ENCODE peak calls at places on chromosomes 2 and 18, in four cellular contexts. One of them, this sample, is unnamed.

GRCh38 chr2:12303181-12304030 is 413.3 kb upstream of the TRIB2 start:
- DNase-seq in HepG2: no peak
- DNase-seq in K562: no peak
- DNase-seq in GM12878: no peak
- DNase-seq in this sample: no peak

GRCh38 chr2:203809084-203809521 is 58.5 kb upstream of the CTLA4 start:
- DNase-seq in GM12878: no peak
- DNase-seq in K562: no peak
- DNase-seq in HepG2: no peak
- DNase-seq in this sample: no peak

GRCh38 chr2:85705680-85706039 is 11.5 kb downstream of the GNLY start:
- DNase-seq in GM12878: no peak
- DNase-seq in K562: no peak
- DNase-seq in HepG2: peak; percentile 65
- DNase-seq in this sample: no peak

GRCh38 chr2:147374410-147374811 is 470.4 kb upstream of the ACVR2A start:
- DNase-seq in HepG2: no peak
- DNase-seq in GM12878: no peak
- DNase-seq in K562: no peak
- DNase-seq in this sample: no peak

GRCh38 chr18:45958730-45959129 is 8.4 kb downstream of the EPG5 start:
- DNase-seq in K562: no peak
- DNase-seq in HepG2: no peak
- DNase-seq in GM12878: no peak
- DNase-seq in this sample: no peak

GRCh38 chr18:26405190-26405781 is 143.1 kb downstream of the KCTD1 start:
- DNase-seq in GM12878: no peak
- DNase-seq in K562: no peak
- DNase-seq in HepG2: peak; percentile 30
- DNase-seq in this sample: peak; percentile 36

GRCh38 chr2:5877360-5877759 is 185.2 kb downstream of the SOX11 start:
- DNase-seq in GM12878: no peak
- DNase-seq in K562: no peak
- DNase-seq in HepG2: no peak
- DNase-seq in this sample: no peak

GRCh38 chr2:223641062-223641461 is 38.9 kb upstream of the SCG2 start:
- DNase-seq in HepG2: no peak
- DNase-seq in GM12878: no peak
- DNase-seq in K562: peak; percentile 35
- DNase-seq in this sample: no peak

GRCh38 chr2:207394812-207395534 is 134.8 kb upstream of the CREB1 start:
- DNase-seq in K562: peak; percentile 52
- DNase-seq in GM12878: no peak
- DNase-seq in HepG2: no peak
- DNase-seq in this sample: no peak

GRCh38 chr2:643761-644160 is 33.4 kb downstream of the TMEM18 start:
- DNase-seq in HepG2: no peak
- DNase-seq in K562: no peak
- DNase-seq in GM12878: no peak
- DNase-seq in this sample: no peak
- H3K27me3 ChIP-seq in HepG2: peaks cover 70% of the 10 kb centered on the region
- H3K27me3 ChIP-seq in K562: peaks cover 60% of the 10 kb centered on the region
- H3K27me3 ChIP-seq in GM12878: no peaks in the 10 kb centered on the region
- H3K27me3 ChIP-seq in this sample: no peaks in the 10 kb centered on the region

GRCh38 chr2:73956211-73956865 is 28.4 kb upstream of the TET3 start:
- DNase-seq in GM12878: no peak
- DNase-seq in HepG2: no peak
- DNase-seq in K562: no peak
- DNase-seq in this sample: no peak
- TF ChIP-seq CREB1 in GM12878: no peak
- TF ChIP-seq CREB1 in HepG2: no peak
- TF ChIP-seq CREB1 in K562: no peak
- TF ChIP-seq CREB1 in this sample: no peak

DNA sequence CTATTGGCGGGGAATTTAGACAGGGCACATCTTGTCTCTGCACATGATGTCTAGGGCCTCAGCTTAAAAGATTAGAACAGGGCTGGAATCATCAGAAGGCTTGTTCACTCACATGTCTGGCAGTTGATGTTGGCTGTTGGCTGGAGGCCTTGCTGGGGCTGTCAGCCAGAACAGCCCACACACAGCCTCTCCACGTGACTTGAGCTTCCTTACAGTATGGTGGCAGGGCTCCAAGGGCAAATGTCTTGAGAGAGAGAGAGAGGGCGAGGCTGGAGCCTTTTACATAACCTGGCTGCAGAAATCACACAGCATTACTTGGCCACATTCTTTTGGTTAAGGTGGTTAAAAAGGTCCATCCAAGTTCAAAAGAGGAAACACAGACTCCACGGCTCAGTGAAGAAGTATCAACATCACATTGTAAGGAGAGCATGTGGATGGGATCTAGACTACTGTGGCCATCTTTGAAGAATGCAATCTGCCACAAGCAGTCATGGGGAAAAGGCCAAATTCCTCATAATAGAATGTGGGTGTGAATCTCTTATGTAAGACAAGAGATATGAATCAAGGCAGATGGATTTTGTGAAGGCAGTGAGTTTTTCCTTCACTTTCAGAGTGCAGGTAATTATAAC is 30.4 kb downstream of the SRSF7 start:
- DNase-seq in HepG2: no peak
- DNase-seq in K562: no peak
- DNase-seq in GM12878: peak; percentile 40
- DNase-seq in this sample: no peak
- TF ChIP-seq JUNB in HepG2: no peak
- TF ChIP-seq JUNB in K562: no peak
- TF ChIP-seq JUNB in GM12878: no peak
- TF ChIP-seq JUNB in this sample: no peak

DNA sequence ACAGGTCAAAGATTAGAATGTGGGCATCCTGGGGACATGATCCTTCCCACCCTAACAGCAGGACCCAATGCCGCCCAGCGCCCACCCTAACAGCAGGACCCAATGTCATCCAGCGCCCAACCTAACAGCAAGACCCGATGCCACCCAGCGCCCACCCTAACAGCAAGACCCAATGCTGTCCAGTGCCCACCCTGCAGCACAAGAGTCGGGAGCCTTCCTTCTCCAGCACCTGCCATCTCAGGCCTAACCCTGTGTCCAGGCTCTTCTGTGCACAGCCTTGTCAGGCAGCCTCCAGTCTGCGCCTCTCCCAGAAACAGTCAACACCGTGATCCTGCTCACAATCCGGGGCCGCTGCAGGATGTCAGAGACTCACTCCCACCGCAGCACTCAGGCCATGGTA is 237.3 kb upstream of the SALL3 start:
- DNase-seq in HepG2: no peak
- DNase-seq in GM12878: no peak
- DNase-seq in K562: no peak
- DNase-seq in this sample: no peak
- H3K27me3 ChIP-seq in HepG2: peaks cover 19% of the 10 kb centered on the region
- H3K27me3 ChIP-seq in GM12878: no peaks in the 10 kb centered on the region
- H3K27me3 ChIP-seq in K562: peaks cover 27% of the 10 kb centered on the region
- H3K27me3 ChIP-seq in this sample: no peaks in the 10 kb centered on the region

DNA sequence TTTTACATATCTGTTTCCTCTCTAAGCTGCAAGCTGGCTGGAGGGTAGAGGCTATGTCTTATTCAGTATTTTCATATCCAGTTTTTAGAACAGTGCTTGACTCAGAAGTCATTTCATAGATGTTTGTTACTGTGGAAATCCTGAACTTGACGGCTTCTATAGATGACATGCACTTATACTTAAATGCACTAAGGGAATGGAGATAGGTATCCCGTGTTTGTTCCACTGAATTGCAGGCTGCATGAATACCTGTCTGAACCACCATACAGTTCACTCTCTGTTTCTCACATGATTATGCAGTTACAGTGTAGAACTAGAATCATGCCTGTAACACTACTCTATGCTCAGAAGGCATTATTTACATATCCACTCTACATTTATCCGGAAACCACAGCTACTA is 417.1 kb downstream of the MTX2 start:
- DNase-seq in K562: no peak
- DNase-seq in GM12878: no peak
- DNase-seq in HepG2: no peak
- DNase-seq in this sample: no peak
- TF ChIP-seq CREB1 in K562: no peak
- TF ChIP-seq CREB1 in GM12878: no peak
- TF ChIP-seq CREB1 in HepG2: no peak
- TF ChIP-seq CREB1 in this sample: no peak

GRCh38 chr2:102187191-102188150 is 648 bp downstream of the IL1RL2 start:
- DNase-seq in K562: no peak
- DNase-seq in GM12878: no peak
- DNase-seq in HepG2: no peak
- DNase-seq in this sample: peak; percentile 69
- TF ChIP-seq JUNB in K562: no peak
- TF ChIP-seq JUNB in GM12878: no peak
- TF ChIP-seq JUNB in HepG2: no peak
- TF ChIP-seq JUNB in this sample: no peak

GRCh38 chr2:66437601-66438497 is 2.9 kb downstream of the MEIS1 start:
- DNase-seq in K562: no peak
- DNase-seq in GM12878: no peak
- DNase-seq in HepG2: no peak
- DNase-seq in this sample: peak; percentile 42

GRCh38 chr2:66435963-66436362 is 1.0 kb downstream of the MEIS1 start:
- DNase-seq in K562: no peak
- DNase-seq in GM12878: no peak
- DNase-seq in HepG2: no peak
- DNase-seq in this sample: no peak

GRCh38 chr2:66435549-66435875 is 587 bp downstream of the MEIS1 start:
- DNase-seq in HepG2: no peak
- DNase-seq in GM12878: no peak
- DNase-seq in K562: peak; percentile 25
- DNase-seq in this sample: no peak

GRCh38 chr2:66437055-66437454 is 2.1 kb downstream of the MEIS1 start:
- DNase-seq in HepG2: no peak
- DNase-seq in GM12878: no peak
- DNase-seq in K562: no peak
- DNase-seq in this sample: no peak

GRCh38 chr2:66436546-66436945 is 1.6 kb downstream of the MEIS1 start:
- DNase-seq in GM12878: no peak
- DNase-seq in K562: no peak
- DNase-seq in HepG2: no peak
- DNase-seq in this sample: peak; percentile 13
- H3K27me3 ChIP-seq in GM12878: peaks cover 41% of the 10 kb centered on the region
- H3K27me3 ChIP-seq in K562: no peaks in the 10 kb centered on the region
- H3K27me3 ChIP-seq in HepG2: peaks cover 11% of the 10 kb centered on the region
- H3K27me3 ChIP-seq in this sample: peaks cover 98% of the 10 kb centered on the region

GRCh38 chr2:224712346-224712745 is 3.8 kb downstream of the CCDC195 start:
- DNase-seq in K562: no peak
- DNase-seq in GM12878: no peak
- DNase-seq in HepG2: no peak
- DNase-seq in this sample: no peak
- TF ChIP-seq CREB1 in K562: no peak
- TF ChIP-seq CREB1 in GM12878: no peak
- TF ChIP-seq CREB1 in HepG2: no peak
- TF ChIP-seq CREB1 in this sample: no peak

GRCh38 chr2:199660167-199660566 is 190.8 kb downstream of the FTCDNL1 start:
- DNase-seq in HepG2: no peak
- DNase-seq in GM12878: no peak
- DNase-seq in K562: no peak
- DNase-seq in this sample: no peak

GRCh38 chr2:199663157-199663556 is 187.8 kb downstream of the FTCDNL1 start:
- DNase-seq in K562: no peak
- DNase-seq in HepG2: no peak
- DNase-seq in GM12878: peak; percentile 2
- DNase-seq in this sample: peak; percentile 24

GRCh38 chr2:199662245-199662644 is 188.7 kb downstream of the FTCDNL1 start:
- DNase-seq in GM12878: no peak
- DNase-seq in K562: no peak
- DNase-seq in HepG2: no peak
- DNase-seq in this sample: peak; percentile 21

DNA sequence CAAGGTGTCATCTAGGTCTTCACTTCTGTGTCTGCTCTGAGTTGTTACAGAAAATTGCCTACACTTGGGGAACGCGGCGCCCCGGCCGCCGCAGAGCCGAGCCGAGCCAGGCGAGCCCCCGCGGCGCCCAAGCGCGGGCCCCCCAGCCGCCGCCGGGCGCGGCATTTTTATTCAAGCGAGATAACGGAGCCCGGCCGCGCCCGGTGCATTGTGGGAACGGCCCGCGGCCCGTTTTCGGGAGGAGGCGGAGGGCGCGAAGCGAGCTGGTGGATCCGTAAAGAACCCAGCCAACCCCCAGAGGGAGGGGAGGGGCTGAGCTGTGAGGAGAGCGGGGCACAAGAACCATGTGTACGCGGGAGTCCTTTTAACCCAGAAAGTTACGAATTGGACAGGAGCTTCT is 191.8 kb downstream of the FTCDNL1 start:
- DNase-seq in K562: peak; percentile 62
- DNase-seq in GM12878: no peak
- DNase-seq in HepG2: no peak
- DNase-seq in this sample: peak; percentile 92
- TF ChIP-seq JUNB in K562: no peak
- TF ChIP-seq JUNB in GM12878: no peak
- TF ChIP-seq JUNB in HepG2: no peak
- TF ChIP-seq JUNB in this sample: no peak